ENCODE peak calls at places on chromosomes 7 and 10, in nine cellular contexts. V, Q, R, W, K, D, L, O and C are unnamed samples.
A peak's percentile ranks its signal among the peaks of the same experiment; 100 is the strongest.

GRCh38 chr7:6238309-6238925 is 34.0 kb downstream of the CYTH3 start:
- DNase-seq in O (no peak), W (no peak), V (no peak), D (no peak), Q (no peak), L (no peak), R (no peak), K (no peak), C (no peak)

GRCh38 chr7:47720141-47720906 is 138.4 kb upstream of the TNS3 start:
- DNase-seq in O (no peak), Q (peak; percentile 72), V (peak; percentile 29), W (no peak), D (peak; percentile 73), K (no peak), R (no peak), L (peak; percentile 69), C (no peak)

GRCh38 chr10:59064759-59065498 is 111.5 kb upstream of the PHYHIPL start:
- DNase-seq in K (no peak), L (no peak), R (no peak), V (no peak), Q (no peak), D (no peak), O (no peak), W (no peak), C (no peak)

GRCh38 chr7:2537981-2538851 is 17.1 kb downstream of the BRAT1 start:
- DNase-seq in L (no peak), D (peak; percentile 64), V (no peak), O (peak; percentile 49), W (no peak), R (no peak), Q (peak; percentile 48), K (peak; percentile 64), C (no peak)

GRCh38 chr7:155993420-155994252 is 181.4 kb upstream of the SHH start:
- DNase-seq in V (no peak), L (no peak), Q (no peak), O (no peak), K (peak; percentile 61), R (no peak), W (no peak), D (no peak), C (no peak)

GRCh38 chr7:1672851-1673486 is 2.9 kb downstream of the ELFN1 start:
- DNase-seq in O (no peak), D (peak; percentile 46), Q (no peak), K (peak; percentile 62), V (no peak), R (no peak), W (no peak), L (no peak), C (peak; percentile 37)

GRCh38 chr7:11415101-11415500 is 416.9 kb downstream of the THSD7A start:
- DNase-seq in V (no peak), R (no peak), D (no peak), W (no peak), L (no peak), O (peak; percentile 15), K (no peak), Q (no peak), C (no peak)

GRCh38 chr10:23263441-23264164 is 71.5 kb downstream of the PTF1A start:
- DNase-seq in L (no peak), K (no peak), Q (peak; percentile 65), W (no peak), O (no peak), R (no peak), V (no peak), D (no peak), C (no peak)

GRCh38 chr10:24114561-24114960 is 94.4 kb upstream of the KIAA1217 start:
- DNase-seq in W (no peak), L (no peak), O (no peak), V (no peak), Q (no peak), K (no peak), R (no peak), D (no peak), C (no peak)

GRCh38 chr10:58319599-58319998 is 15.2 kb upstream of the UBE2D1 start:
- DNase-seq in O (no peak), K (no peak), V (peak; percentile 2), W (no peak), D (no peak), R (no peak), Q (no peak), L (no peak), C (no peak)

GRCh38 chr7:158814637-158815036 is 14.7 kb downstream of the ESYT2 start:
- DNase-seq in V (no peak), L (no peak), R (no peak), Q (no peak), D (no peak), K (peak; percentile 60), W (no peak), O (no peak), C (no peak)

GRCh38 chr10:79392020-79392398 is 44.7 kb downstream of the PPIF start:
- DNase-seq in V (no peak), K (no peak), L (no peak), W (no peak), O (no peak), R (no peak), D (no peak), Q (peak; percentile 6), C (no peak)

GRCh38 chr7:142438235-142438922 is 180.5 kb upstream of the PRSS58 start:
- DNase-seq in R (peak; percentile 6), O (peak; percentile 93), V (peak; percentile 40), D (no peak), Q (peak; percentile 27), W (peak; percentile 49), K (no peak), L (no peak), C (peak; percentile 24)

GRCh38 chr7:87341441-87341840 is 4.0 kb upstream of the CROT start:
- DNase-seq in W (no peak), O (no peak), R (no peak), V (no peak), D (no peak), Q (no peak), K (no peak), L (no peak), C (no peak)

GRCh38 chr10:130493021-130493420 is 356.8 kb downstream of the GLRX3 start:
- DNase-seq in V (no peak), O (no peak), W (no peak), L (no peak), Q (no peak), D (peak; percentile 33), R (no peak), K (no peak), C (no peak)

GRCh38 chr7:6637544-6638229 is 569 bp downstream of the ZNF316 start:
- DNase-seq in O (peak; percentile 67), W (no peak), K (no peak), V (peak; percentile 35), D (no peak), R (peak; percentile 38), L (no peak), Q (no peak), C (peak; percentile 28)

GRCh38 chr7:2759736-2760097 is 71.7 kb downstream of the AMZ1 start:
- DNase-seq in O (no peak), W (no peak), Q (no peak), D (no peak), V (no peak), R (no peak), K (peak; percentile 65), L (no peak), C (no peak)

GRCh38 chr10:59907537-59907917 is 1.2 kb upstream of the CCDC6 start:
- DNase-seq in V (peak; percentile 40), K (no peak), O (no peak), R (no peak), W (no peak), D (no peak), L (no peak), Q (no peak), C (peak; percentile 9)

DNA sequence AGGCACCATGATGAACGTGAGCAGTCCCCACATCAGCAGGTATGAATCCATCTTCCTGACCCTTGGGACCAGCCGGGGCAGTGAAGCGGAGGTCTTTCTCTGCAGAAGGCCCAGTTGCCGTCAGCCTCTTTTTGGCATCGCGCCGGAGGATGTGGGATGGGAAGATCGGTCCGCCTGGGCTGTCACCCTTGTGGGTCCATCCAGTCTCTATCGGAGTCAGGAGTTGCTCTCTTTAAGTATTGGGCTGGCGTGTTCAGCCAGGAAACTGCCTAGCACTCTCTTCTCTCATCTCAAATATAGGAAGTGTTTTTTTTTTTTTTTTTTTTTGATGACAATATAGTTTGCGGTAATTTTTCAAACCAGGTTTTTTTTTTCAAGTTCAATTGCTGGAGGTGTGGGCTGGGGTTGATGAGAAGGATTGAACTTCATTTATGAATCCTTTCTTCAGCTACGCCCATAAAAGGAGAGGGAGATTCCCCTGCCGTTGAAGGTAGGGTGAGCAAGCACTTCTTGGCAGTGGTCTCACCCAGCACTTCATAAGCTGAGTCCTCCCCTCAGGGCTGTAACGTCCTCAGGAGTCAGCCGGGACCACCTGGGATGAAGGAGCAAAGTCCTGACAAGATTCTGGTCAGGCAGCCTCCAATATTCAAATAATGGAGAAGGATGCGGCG is at the start of gene IL2RA:
- DNase-seq in V (no peak), D (peak; percentile 62), W (no peak), R (peak; percentile 48), O (no peak), Q (peak; percentile 6), K (no peak), L (no peak), C (no peak)
- H3K27ac ChIP-seq in V (no peak within 1 kb of the TSS), D (no peak within 1 kb of the TSS), W (no peak within 1 kb of the TSS), R (peak within 1 kb of the TSS; percentile 93), O (no peak within 1 kb of the TSS), Q (no peak within 1 kb of the TSS), K (no peak within 1 kb of the TSS), L (no peak within 1 kb of the TSS), C (no peak within 1 kb of the TSS)

GRCh38 chr7:38335490-38336135 is 62.2 kb upstream of the TARP start:
- DNase-seq in Q (peak; percentile 87), D (peak; percentile 89), V (peak; percentile 93), L (peak; percentile 77), R (peak; percentile 74), K (peak; percentile 89), W (peak; percentile 73), O (peak; percentile 96), C (peak; percentile 84)
- H3K27ac ChIP-seq in Q (peak overlapping the region; percentile 86), D (no peak overlapping the region), V (no peak overlapping the region), L (no peak overlapping the region), R (peak overlapping the region; percentile 18), K (no peak overlapping the region), W (no peak overlapping the region), O (peak overlapping the region; percentile 72), C (no peak overlapping the region)

GRCh38 chr7:121609208-121609607 is 213.1 kb upstream of the FAM3C start:
- DNase-seq in Q (no peak), O (no peak), K (no peak), R (no peak), W (no peak), V (no peak), D (no peak), L (no peak), C (no peak)
- H3K27ac ChIP-seq in Q (no peak overlapping the region), O (no peak overlapping the region), K (no peak overlapping the region), R (no peak overlapping the region), W (no peak overlapping the region), V (no peak overlapping the region), D (peak overlapping the region; percentile 54), L (no peak overlapping the region), C (no peak overlapping the region)

DNA sequence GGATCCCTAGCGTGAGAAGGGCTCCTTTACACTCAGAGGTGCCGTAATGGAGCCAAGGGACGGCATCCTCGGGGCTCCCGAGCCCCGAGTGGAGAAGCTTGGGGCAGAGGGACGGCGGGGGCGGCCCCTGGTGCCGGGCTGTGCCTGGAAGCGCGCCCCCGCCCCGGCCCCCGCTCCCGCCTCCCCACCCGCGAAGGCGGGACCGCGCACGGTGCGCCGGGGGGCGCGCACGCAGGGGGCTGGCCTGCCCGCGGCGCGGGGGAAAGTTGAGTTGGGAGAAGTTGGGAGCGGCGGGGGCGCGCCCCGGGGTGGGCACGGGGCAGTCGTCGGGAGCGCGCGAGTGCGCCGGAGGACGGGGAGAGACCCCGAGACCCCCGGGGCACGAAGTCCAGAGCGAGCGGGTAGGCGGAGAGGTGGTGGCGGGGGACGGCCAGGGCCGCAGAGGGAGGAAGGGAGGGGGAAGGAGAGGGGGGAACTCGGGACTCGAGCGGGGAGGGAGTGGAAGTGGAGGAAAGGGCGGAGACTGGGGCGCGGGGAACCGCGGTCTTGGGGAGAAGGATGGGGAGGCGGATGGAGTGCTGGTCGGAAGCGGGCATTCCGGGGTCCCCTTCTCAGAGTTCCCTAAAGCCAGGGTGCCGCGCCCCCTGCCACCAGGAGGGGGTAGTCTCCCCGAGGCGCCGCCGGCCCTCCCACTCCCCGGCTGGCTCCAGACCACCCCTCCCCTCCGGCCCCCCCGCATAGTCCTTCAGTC is at the start of gene SLC4A2:
- DNase-seq in L (no peak), R (peak; percentile 32), V (peak; percentile 83), O (peak; percentile 93), Q (peak; percentile 67), K (peak; percentile 94), W (no peak), D (peak; percentile 90), C (peak; percentile 78)
- H3K27ac ChIP-seq in L (peak within 1 kb of the TSS; percentile 98), R (peak within 1 kb of the TSS; percentile 77), V (peak within 1 kb of the TSS; percentile 95), O (no peak within 1 kb of the TSS), Q (peak within 1 kb of the TSS; percentile 92), K (peak within 1 kb of the TSS; percentile 93), W (peak within 1 kb of the TSS; percentile 87), D (peak within 1 kb of the TSS; percentile 92), C (peak within 1 kb of the TSS; percentile 78)